ENCODE peak calls at places on chromosome 3, in six cellular contexts. One of them, this sample, is unnamed.

GRCh38 chr3:127003601-127004280 is 20.8 kb downstream of the PLXNA1 start:
- DNase-seq in IMR-90: no peak
- DNase-seq in neuronal stem cell: no peak
- DNase-seq in H9: no peak
- DNase-seq in mesendoderm: no peak
- DNase-seq in H1: no peak
- DNase-seq in this sample: no peak

GRCh38 chr3:123110238-123110952 is 43.6 kb downstream of the PDIA5 start:
- DNase-seq in IMR-90: no peak
- DNase-seq in neuronal stem cell: peak
- DNase-seq in H9: no peak
- DNase-seq in mesendoderm: no peak
- DNase-seq in H1: no peak
- DNase-seq in this sample: no peak

GRCh38 chr3:21803604-21804003 is 52.6 kb upstream of the ZNF385D start:
- DNase-seq in IMR-90: no peak
- DNase-seq in neuronal stem cell: no peak
- DNase-seq in H9: no peak
- DNase-seq in mesendoderm: no peak
- DNase-seq in H1: no peak
- DNase-seq in this sample: no peak

GRCh38 chr3:111998661-111999641 is at the start of gene TAGLN3:
- DNase-seq in IMR-90: no peak
- DNase-seq in neuronal stem cell: peak
- DNase-seq in H9: peak
- DNase-seq in mesendoderm: peak
- DNase-seq in H1: peak
- DNase-seq in this sample: peak

GRCh38 chr3:168678730-168679129 is 583.0 kb upstream of the GOLIM4 start:
- DNase-seq in IMR-90: peak
- DNase-seq in neuronal stem cell: no peak
- DNase-seq in H9: no peak
- DNase-seq in mesendoderm: no peak
- DNase-seq in H1: no peak
- DNase-seq in this sample: no peak

GRCh38 chr3:119073258-119074001 is 38.8 kb upstream of the IGSF11 start:
- DNase-seq in IMR-90: no peak
- DNase-seq in neuronal stem cell: no peak
- DNase-seq in H9: no peak
- DNase-seq in mesendoderm: no peak
- DNase-seq in H1: no peak
- DNase-seq in this sample: no peak

GRCh38 chr3:153219147-153219546 is 57.1 kb downstream of the RAP2B start:
- DNase-seq in IMR-90: peak
- DNase-seq in neuronal stem cell: no peak
- DNase-seq in H9: no peak
- DNase-seq in mesendoderm: no peak
- DNase-seq in H1: no peak
- DNase-seq in this sample: peak

GRCh38 chr3:194135806-194136518 is at the start of gene HES1:
- DNase-seq in IMR-90: peak
- DNase-seq in neuronal stem cell: peak
- DNase-seq in H9: peak
- DNase-seq in mesendoderm: peak
- DNase-seq in H1: peak
- DNase-seq in this sample: peak

GRCh38 chr3:65030847-65031463 is 343.2 kb upstream of the ADAMTS9 start:
- DNase-seq in IMR-90: peak
- DNase-seq in neuronal stem cell: no peak
- DNase-seq in H9: no peak
- DNase-seq in mesendoderm: peak
- DNase-seq in H1: no peak
- DNase-seq in this sample: peak

GRCh38 chr3:58417075-58417474 is 16.6 kb downstream of the PDHB start:
- DNase-seq in IMR-90: no peak
- DNase-seq in neuronal stem cell: no peak
- DNase-seq in H9: no peak
- DNase-seq in mesendoderm: no peak
- DNase-seq in H1: no peak
- DNase-seq in this sample: no peak

GRCh38 chr3:58422756-58423324 is 10.8 kb downstream of the PDHB start:
- DNase-seq in IMR-90: peak
- DNase-seq in neuronal stem cell: no peak
- DNase-seq in H9: no peak
- DNase-seq in mesendoderm: peak
- DNase-seq in H1: no peak
- DNase-seq in this sample: peak

GRCh38 chr3:58421004-58421403 is 12.6 kb downstream of the PDHB start:
- DNase-seq in IMR-90: no peak
- DNase-seq in neuronal stem cell: no peak
- DNase-seq in H9: no peak
- DNase-seq in mesendoderm: no peak
- DNase-seq in H1: no peak
- DNase-seq in this sample: no peak

GRCh38 chr3:58418227-58418626 is 15.4 kb downstream of the PDHB start:
- DNase-seq in IMR-90: no peak
- DNase-seq in neuronal stem cell: no peak
- DNase-seq in H9: no peak
- DNase-seq in mesendoderm: no peak
- DNase-seq in H1: no peak
- DNase-seq in this sample: no peak

GRCh38 chr3:58419782-58420512 is 13.7 kb downstream of the PDHB start:
- DNase-seq in IMR-90: peak
- DNase-seq in neuronal stem cell: no peak
- DNase-seq in H9: no peak
- DNase-seq in mesendoderm: no peak
- DNase-seq in H1: no peak
- DNase-seq in this sample: peak
- H2BK15ac ChIP-seq in IMR-90: no peak
- H2BK15ac ChIP-seq in neuronal stem cell: no peak
- H2BK15ac ChIP-seq in H9: no peak
- H2BK15ac ChIP-seq in mesendoderm: no peak
- H2BK15ac ChIP-seq in H1: no peak
- H2BK15ac ChIP-seq in this sample: no peak

GRCh38 chr3:71099997-71100719 is 483.4 kb downstream of the FOXP1 start:
- DNase-seq in IMR-90: no peak
- DNase-seq in neuronal stem cell: no peak
- DNase-seq in H9: no peak
- DNase-seq in mesendoderm: no peak
- DNase-seq in H1: no peak
- DNase-seq in this sample: no peak

GRCh38 chr3:71103430-71103881 is 480.1 kb downstream of the FOXP1 start:
- DNase-seq in IMR-90: peak
- DNase-seq in neuronal stem cell: no peak
- DNase-seq in H9: no peak
- DNase-seq in mesendoderm: no peak
- DNase-seq in H1: no peak
- DNase-seq in this sample: peak

GRCh38 chr3:71101581-71101980 is 481.9 kb downstream of the FOXP1 start:
- DNase-seq in IMR-90: peak
- DNase-seq in neuronal stem cell: no peak
- DNase-seq in H9: no peak
- DNase-seq in mesendoderm: no peak
- DNase-seq in H1: no peak
- DNase-seq in this sample: peak

GRCh38 chr3:71102111-71103039 is 481.2 kb downstream of the FOXP1 start:
- DNase-seq in IMR-90: peak
- DNase-seq in neuronal stem cell: no peak
- DNase-seq in H9: no peak
- DNase-seq in mesendoderm: no peak
- DNase-seq in H1: no peak
- DNase-seq in this sample: peak

DNA sequence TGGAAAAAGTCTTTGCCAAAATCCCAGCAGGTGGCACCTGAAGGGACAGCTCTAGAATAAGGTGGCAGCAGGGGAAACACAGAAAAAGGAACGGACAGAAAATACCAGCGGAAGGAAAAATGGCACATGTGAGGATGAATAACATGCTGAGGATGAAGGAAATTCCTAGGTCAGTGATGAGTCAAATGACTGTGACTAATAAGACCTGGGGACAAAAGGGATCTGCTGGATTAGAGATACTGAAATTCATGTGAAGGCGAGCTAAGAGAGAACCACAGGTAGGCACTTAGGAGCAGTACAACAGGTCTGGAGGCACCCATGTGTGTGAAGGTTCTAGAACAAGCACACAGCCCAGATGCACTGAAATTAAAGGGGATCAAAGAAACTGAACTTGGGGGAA is 482.5 kb downstream of the FOXP1 start:
- DNase-seq in IMR-90: peak
- DNase-seq in neuronal stem cell: no peak
- DNase-seq in H9: no peak
- DNase-seq in mesendoderm: peak
- DNase-seq in H1: no peak
- DNase-seq in this sample: peak
- H4K8ac ChIP-seq in IMR-90: peak
- H4K8ac ChIP-seq in neuronal stem cell: no peak
- H4K8ac ChIP-seq in H9: no peak
- H4K8ac ChIP-seq in mesendoderm: no peak
- H4K8ac ChIP-seq in H1: no peak
- H4K8ac ChIP-seq in this sample: peak

GRCh38 chr3:180196658-180197057 is 159.9 kb upstream of the PEX5L start:
- DNase-seq in IMR-90: no peak
- DNase-seq in neuronal stem cell: no peak
- DNase-seq in H9: no peak
- DNase-seq in mesendoderm: peak
- DNase-seq in H1: no peak
- DNase-seq in this sample: no peak
- H2BK15ac ChIP-seq in IMR-90: no peak
- H2BK15ac ChIP-seq in neuronal stem cell: no peak
- H2BK15ac ChIP-seq in H9: no peak
- H2BK15ac ChIP-seq in mesendoderm: no peak
- H2BK15ac ChIP-seq in H1: no peak
- H2BK15ac ChIP-seq in this sample: no peak

GRCh38 chr3:196502775-196503181 is 790 bp downstream of the RNF168 start:
- DNase-seq in IMR-90: peak
- DNase-seq in neuronal stem cell: peak
- DNase-seq in H9: no peak
- DNase-seq in mesendoderm: no peak
- DNase-seq in H1: no peak
- DNase-seq in this sample: peak

GRCh38 chr3:196499807-196500524 is 3.6 kb downstream of the RNF168 start:
- DNase-seq in IMR-90: no peak
- DNase-seq in neuronal stem cell: no peak
- DNase-seq in H9: no peak
- DNase-seq in mesendoderm: peak
- DNase-seq in H1: no peak
- DNase-seq in this sample: no peak

GRCh38 chr3:196506687-196507086 is 3.1 kb upstream of the RNF168 start:
- DNase-seq in IMR-90: no peak
- DNase-seq in neuronal stem cell: no peak
- DNase-seq in H9: no peak
- DNase-seq in mesendoderm: peak
- DNase-seq in H1: no peak
- DNase-seq in this sample: no peak

GRCh38 chr3:196501316-196502064 is 2.1 kb downstream of the RNF168 start:
- DNase-seq in IMR-90: peak
- DNase-seq in neuronal stem cell: no peak
- DNase-seq in H9: no peak
- DNase-seq in mesendoderm: peak
- DNase-seq in H1: no peak
- DNase-seq in this sample: peak

DNA sequence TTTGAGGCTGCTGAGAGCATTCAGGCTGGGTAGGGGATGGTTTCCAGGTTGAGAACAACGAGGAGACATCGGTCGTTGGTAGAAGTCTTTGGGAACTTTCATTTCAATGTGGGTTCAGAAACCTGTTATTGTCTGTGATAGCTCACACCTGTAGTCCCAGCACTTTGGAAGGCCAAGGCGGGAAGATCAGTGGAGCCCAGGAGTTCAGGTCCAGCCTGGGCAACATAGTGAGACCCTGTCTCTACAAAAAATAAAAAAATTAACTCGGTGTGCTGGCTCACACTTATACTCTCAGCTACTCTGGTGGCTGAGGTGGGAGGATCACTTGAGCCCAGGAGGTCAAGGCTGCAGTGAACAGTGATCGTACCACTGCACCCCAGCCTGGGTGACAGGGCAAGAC is 988 bp upstream of the RNF168 start:
- DNase-seq in IMR-90: no peak
- DNase-seq in neuronal stem cell: no peak
- DNase-seq in H9: no peak
- DNase-seq in mesendoderm: no peak
- DNase-seq in H1: no peak
- DNase-seq in this sample: no peak
- H4K8ac ChIP-seq in IMR-90: peak
- H4K8ac ChIP-seq in neuronal stem cell: no peak
- H4K8ac ChIP-seq in H9: no peak
- H4K8ac ChIP-seq in mesendoderm: no peak
- H4K8ac ChIP-seq in H1: no peak
- H4K8ac ChIP-seq in this sample: no peak

GRCh38 chr3:32815812-32816438 is 1.9 kb upstream of the TRIM71 start:
- DNase-seq in IMR-90: no peak
- DNase-seq in neuronal stem cell: no peak
- DNase-seq in H9: no peak
- DNase-seq in mesendoderm: peak
- DNase-seq in H1: no peak
- DNase-seq in this sample: no peak
- H2BK15ac ChIP-seq in IMR-90: no peak
- H2BK15ac ChIP-seq in neuronal stem cell: peak
- H2BK15ac ChIP-seq in H9: no peak
- H2BK15ac ChIP-seq in mesendoderm: no peak
- H2BK15ac ChIP-seq in H1: no peak
- H2BK15ac ChIP-seq in this sample: no peak

DNA sequence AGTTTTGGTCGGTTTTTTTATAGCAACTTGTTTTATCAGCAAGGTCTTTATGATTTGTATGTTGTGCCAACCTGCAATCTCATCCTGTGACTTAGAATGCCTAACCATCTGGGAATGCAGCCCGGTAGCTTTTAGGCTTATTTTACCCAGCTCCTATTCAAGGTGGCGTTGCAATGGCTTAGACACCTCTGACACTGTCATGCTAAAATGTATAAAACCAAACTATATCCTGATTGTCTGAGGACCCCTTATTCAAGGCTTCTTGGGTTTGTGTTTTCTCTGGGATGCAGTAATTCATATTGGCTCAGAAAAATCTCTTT is 209.0 kb upstream of the ALCAM start:
- DNase-seq in IMR-90: no peak
- DNase-seq in neuronal stem cell: no peak
- DNase-seq in H9: no peak
- DNase-seq in mesendoderm: no peak
- DNase-seq in H1: no peak
- DNase-seq in this sample: no peak
- H4K8ac ChIP-seq in IMR-90: no peak
- H4K8ac ChIP-seq in neuronal stem cell: no peak
- H4K8ac ChIP-seq in H9: no peak
- H4K8ac ChIP-seq in mesendoderm: no peak
- H4K8ac ChIP-seq in H1: no peak
- H4K8ac ChIP-seq in this sample: no peak

DNA sequence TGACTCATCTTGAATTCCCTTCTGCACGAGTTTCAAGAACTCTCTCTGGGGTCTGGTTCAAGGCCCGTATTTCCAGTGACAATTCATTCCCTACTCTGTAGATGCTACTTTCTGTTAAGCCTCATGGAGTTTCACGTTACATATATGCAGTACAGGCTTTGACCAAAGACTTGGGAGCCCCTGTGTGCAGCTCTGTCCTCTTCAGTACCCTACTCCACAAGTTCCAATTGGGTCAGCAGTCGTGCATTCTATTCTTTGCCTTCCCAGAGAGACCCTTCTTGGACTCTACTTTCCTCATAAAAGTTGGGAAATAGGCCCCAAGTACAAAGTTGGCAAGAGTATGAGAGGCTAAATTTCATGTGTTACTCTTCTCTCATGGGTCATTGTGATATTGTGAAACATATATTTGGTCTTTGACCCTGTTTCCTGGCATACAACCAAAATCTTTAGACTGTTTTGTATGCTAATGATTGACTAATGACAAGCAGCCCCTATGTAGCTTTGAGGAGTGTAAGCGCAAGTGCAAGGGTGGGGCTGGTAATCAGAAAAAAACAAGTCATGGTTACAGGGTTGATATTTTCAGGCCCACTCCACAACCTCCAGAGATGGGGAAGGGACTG is 15.0 kb upstream of the CCDC50 start:
- DNase-seq in IMR-90: no peak
- DNase-seq in neuronal stem cell: no peak
- DNase-seq in H9: no peak
- DNase-seq in mesendoderm: no peak
- DNase-seq in H1: no peak
- DNase-seq in this sample: no peak
- H2BK15ac ChIP-seq in IMR-90: no peak
- H2BK15ac ChIP-seq in neuronal stem cell: no peak
- H2BK15ac ChIP-seq in H9: no peak
- H2BK15ac ChIP-seq in mesendoderm: no peak
- H2BK15ac ChIP-seq in H1: no peak
- H2BK15ac ChIP-seq in this sample: no peak